ENCODE peak calls at places on chromosomes 5 and 9, in six cellular contexts. Q, G, Z, M, Y and U are unnamed samples.

GRCh38 chr5:66540078-66540477 is 56.1 kb upstream of the MAST4 start:
- DNase-seq in Q (no peak), Y (no peak), G (no peak), M (no peak), Z (no peak), U (no peak)

GRCh38 chr9:137506274-137506673 is 43.9 kb downstream of the PNPLA7 start:
- DNase-seq in G (no peak), Y (no peak), Q (no peak), M (no peak), Z (no peak), U (no peak)

GRCh38 chr5:113053614-113054013 is 77.0 kb downstream of the DCP2 start:
- DNase-seq in M (no peak), Y (peak), Z (peak), G (no peak), Q (peak), U (no peak)

GRCh38 chr9:90466481-90466880 is 176.1 kb downstream of the DIRAS2 start:
- DNase-seq in Z (no peak), G (no peak), Y (no peak), M (no peak), Q (no peak), U (no peak)

GRCh38 chr5:168591302-168592013 is 12.3 kb upstream of the PANK3 start:
- DNase-seq in Q (no peak), Y (no peak), M (no peak), G (no peak), Z (no peak), U (no peak)

GRCh38 chr5:134090482-134090881 is 24.0 kb upstream of the TCF7 start:
- DNase-seq in Z (no peak), Q (no peak), Y (no peak), G (no peak), M (no peak), U (no peak)

GRCh38 chr5:122040903-122041302 is 37.2 kb downstream of the LOX start:
- DNase-seq in M (no peak), G (no peak), Y (no peak), Z (peak), Q (no peak), U (no peak)

GRCh38 chr9:33239922-33240321 is at the start of gene SPINK4:
- DNase-seq in Q (no peak), M (peak), Y (no peak), G (no peak), Z (peak), U (no peak)

GRCh38 chr5:63603996-63604395 is 358.2 kb downstream of the HTR1A start:
- DNase-seq in Y (no peak), G (no peak), Q (peak), Z (no peak), M (peak), U (no peak)

GRCh38 chr5:150486402-150487198 is 21.3 kb upstream of the NDST1 start:
- DNase-seq in Q (peak), G (peak), Y (peak), Z (peak), M (peak), U (peak)

GRCh38 chr9:120627073-120627472 is 47.1 kb upstream of the CDK5RAP2 start:
- DNase-seq in M (no peak), Y (no peak), G (no peak), Q (no peak), Z (no peak), U (no peak)

GRCh38 chr5:78364005-78364404 is 3.6 kb downstream of the SCAMP1 start:
- DNase-seq in Z (no peak), G (no peak), Q (no peak), M (no peak), Y (no peak), U (no peak)

GRCh38 chr5:5979761-5980570 is 398.4 kb downstream of the MED10 start:
- DNase-seq in Y (no peak), G (no peak), Q (no peak), M (no peak), Z (no peak), U (no peak)

GRCh38 chr5:45696206-45696836 is at the start of gene HCN1:
- DNase-seq in G (peak), Z (peak), M (peak), Q (peak), Y (peak), U (peak)

GRCh38 chr5:54820346-54820745 is 165.0 kb downstream of the ESM1 start:
- DNase-seq in Y (no peak), Z (peak), G (no peak), Q (no peak), M (no peak), U (no peak)

GRCh38 chr9:100601216-100601615 is 23.3 kb downstream of the CAVIN4 start:
- DNase-seq in G (peak), Q (peak), M (peak), Z (peak), Y (peak), U (no peak)

GRCh38 chr9:107243757-107244156 is 39.3 kb upstream of the RAD23B start:
- DNase-seq in M (peak), Q (no peak), G (no peak), Y (peak), Z (peak), U (no peak)

GRCh38 chr5:136200130-136200529 is 7.2 kb upstream of the SMIM32 start:
- DNase-seq in Y (no peak), Q (no peak), M (no peak), Z (no peak), G (peak), U (no peak)

GRCh38 chr5:171847026-171847425 is 61.4 kb downstream of the SMIM23 start:
- DNase-seq in G (no peak), Y (no peak), Q (no peak), Z (no peak), M (no peak), U (no peak)

GRCh38 chr5:14153932-14154646 is 10.9 kb downstream of the TRIO start:
- DNase-seq in M (peak), Q (no peak), Y (peak), Z (peak), G (no peak), U (no peak)

GRCh38 chr9:133199648-133200321 is 9.3 kb downstream of the OBP2B start:
- DNase-seq in Z (no peak), Q (peak), Y (no peak), M (peak), G (peak), U (no peak)

GRCh38 chr5:19314840-19315239 is 673.2 kb downstream of the CDH18 start:
- DNase-seq in Q (no peak), G (no peak), Z (no peak), Y (peak), M (peak), U (no peak)

GRCh38 chr9:37174247-37174646 is 53.9 kb downstream of the ZCCHC7 start:
- DNase-seq in Q (no peak), Y (peak), M (no peak), G (no peak), Z (peak), U (no peak)

GRCh38 chr9:127866535-127866934 is 10.9 kb downstream of the AK1 start:
- DNase-seq in G (no peak), M (no peak), Q (no peak), Z (no peak), Y (no peak), U (no peak)

GRCh38 chr5:143471041-143471509 is 67.6 kb upstream of the NR3C1 start:
- DNase-seq in Z (peak), Y (peak), G (no peak), Q (no peak), M (peak), U (no peak)

GRCh38 chr5:120446068-120446492 is 18.0 kb upstream of the PRR16 start:
- DNase-seq in Z (peak), M (peak), Y (peak), G (no peak), Q (no peak), U (no peak)

GRCh38 chr5:84239509-84239908 is 145.2 kb downstream of the EDIL3 start:
- DNase-seq in Z (peak), G (no peak), Q (no peak), M (peak), Y (peak), U (no peak)

GRCh38 chr5:123474238-123474637 is 37.7 kb upstream of the CSNK1G3 start:
- DNase-seq in Z (no peak), Q (no peak), G (no peak), Y (no peak), M (no peak), U (no peak)

GRCh38 chr5:109681763-109682162 is 8.0 kb upstream of the MAN2A1 start:
- DNase-seq in M (no peak), Z (no peak), Q (no peak), G (no peak), Y (no peak), U (no peak)

GRCh38 chr9:17280350-17281012 is 145.6 kb downstream of the CNTLN start:
- DNase-seq in Q (no peak), G (no peak), M (no peak), Z (peak), Y (peak), U (no peak)

GRCh38 chr5:31638286-31638685 is 645 bp upstream of the PDZD2 start:
- DNase-seq in Z (no peak), G (no peak), Q (no peak), Y (peak), M (no peak), U (no peak)

GRCh38 chr5:2981035-2981434 is 229.6 kb upstream of the IRX2 start:
- DNase-seq in Q (no peak), M (no peak), Y (no peak), Z (no peak), G (no peak), U (no peak)
- H4K8ac ChIP-seq in Q (no peak), M (no peak), Y (no peak), Z (no peak), G (no peak), U (no peak)

GRCh38 chr5:53479045-53479655 is 1.3 kb upstream of the FST start:
- DNase-seq in M (peak), Z (peak), Y (no peak), Q (no peak), G (no peak), U (no peak)
- H4K8ac ChIP-seq in M (peak), Z (peak), Y (no peak), Q (no peak), G (peak), U (no peak)

GRCh38 chr9:698276-698675 is 143.2 kb upstream of the DMRT1 start:
- DNase-seq in Q (no peak), Z (peak), G (no peak), M (no peak), Y (peak), U (no peak)
- H4K8ac ChIP-seq in Q (no peak), Z (peak), G (no peak), M (no peak), Y (peak), U (no peak)

GRCh38 chr5:72451771-72452505 is 55.3 kb downstream of the ZNF366 start:
- DNase-seq in M (peak), Y (peak), Q (no peak), Z (peak), G (no peak), U (no peak)
- H4K8ac ChIP-seq in M (no peak), Y (peak), Q (no peak), Z (peak), G (no peak), U (no peak)

GRCh38 chr9:113600871-113601545 is 137.5 kb downstream of the RGS3 start:
- DNase-seq in Y (no peak), Q (no peak), G (no peak), Z (no peak), M (no peak), U (no peak)
- H4K8ac ChIP-seq in Y (no peak), Q (no peak), G (no peak), Z (peak), M (no peak), U (no peak)

GRCh38 chr5:173329370-173330150 is 1.3 kb upstream of the STC2 start:
- DNase-seq in Y (peak), G (peak), M (peak), Q (peak), Z (no peak), U (no peak)
- H4K8ac ChIP-seq in Y (peak), G (peak), M (no peak), Q (no peak), Z (peak), U (no peak)